ENCODE peak calls at places on chromosomes 6 and 20, in ten cellular contexts. One of them, this sample, is unnamed.

GRCh38 chr20:46749164-46749563 is 39.7 kb downstream of the SLC2A10 start:
- DNase-seq in mammary epithelial cell: no peak
- DNase-seq in small intestine: no peak
- DNase-seq in HepG2: no peak
- DNase-seq in Caco-2: no peak
- DNase-seq in fibroblast of lung: no peak
- DNase-seq in CD8-positive, alpha-beta T cell: no peak
- DNase-seq in aorta: no peak
- DNase-seq in esophagus squamous epithelium: no peak
- DNase-seq in endodermal cell: no peak
- DNase-seq in this sample: no peak

GRCh38 chr6:46932526-46932925 is 10.8 kb upstream of the ADGRF5 start:
- DNase-seq in mammary epithelial cell: peak; percentile 47
- DNase-seq in small intestine: no peak
- DNase-seq in HepG2: no peak
- DNase-seq in Caco-2: no peak
- DNase-seq in fibroblast of lung: no peak
- DNase-seq in CD8-positive, alpha-beta T cell: no peak
- DNase-seq in aorta: no peak
- DNase-seq in esophagus squamous epithelium: no peak
- DNase-seq in endodermal cell: no peak
- DNase-seq in this sample: no peak

GRCh38 chr6:149318581-149319286 is 1.2 kb downstream of the TAB2 start:
- DNase-seq in mammary epithelial cell: peak; percentile 25
- DNase-seq in small intestine: peak; percentile 31
- DNase-seq in HepG2: peak; percentile 21
- DNase-seq in Caco-2: peak; percentile 15
- DNase-seq in fibroblast of lung: no peak
- DNase-seq in CD8-positive, alpha-beta T cell: peak; percentile 34
- DNase-seq in aorta: no peak
- DNase-seq in esophagus squamous epithelium: no peak
- DNase-seq in endodermal cell: no peak
- DNase-seq in this sample: peak; percentile 66

GRCh38 chr6:140153703-140154102 is 779.3 kb upstream of the CITED2 start:
- DNase-seq in mammary epithelial cell: peak; percentile 37
- DNase-seq in small intestine: no peak
- DNase-seq in HepG2: no peak
- DNase-seq in Caco-2: no peak
- DNase-seq in fibroblast of lung: peak; percentile 16
- DNase-seq in CD8-positive, alpha-beta T cell: no peak
- DNase-seq in aorta: no peak
- DNase-seq in esophagus squamous epithelium: no peak
- DNase-seq in endodermal cell: no peak
- DNase-seq in this sample: no peak

GRCh38 chr20:32763202-32763999 is 1.2 kb downstream of the DNMT3B start:
- DNase-seq in mammary epithelial cell: no peak
- DNase-seq in small intestine: peak; percentile 23
- DNase-seq in HepG2: no peak
- DNase-seq in Caco-2: peak; percentile 79
- DNase-seq in fibroblast of lung: no peak
- DNase-seq in CD8-positive, alpha-beta T cell: no peak
- DNase-seq in aorta: peak; percentile 78
- DNase-seq in esophagus squamous epithelium: no peak
- DNase-seq in endodermal cell: peak; percentile 66
- DNase-seq in this sample: no peak

GRCh38 chr6:128569737-128570438 is 49.5 kb upstream of the PTPRK start:
- DNase-seq in mammary epithelial cell: peak; percentile 81
- DNase-seq in small intestine: peak; percentile 5
- DNase-seq in HepG2: no peak
- DNase-seq in Caco-2: peak; percentile 30
- DNase-seq in fibroblast of lung: peak; percentile 77
- DNase-seq in CD8-positive, alpha-beta T cell: no peak
- DNase-seq in aorta: no peak
- DNase-seq in esophagus squamous epithelium: no peak
- DNase-seq in endodermal cell: no peak
- DNase-seq in this sample: peak; percentile 90

GRCh38 chr6:158938811-158939254 is 61.2 kb downstream of the RSPH3 start:
- DNase-seq in mammary epithelial cell: no peak
- DNase-seq in small intestine: peak; percentile 72
- DNase-seq in HepG2: no peak
- DNase-seq in Caco-2: peak; percentile 53
- DNase-seq in fibroblast of lung: no peak
- DNase-seq in CD8-positive, alpha-beta T cell: no peak
- DNase-seq in aorta: no peak
- DNase-seq in esophagus squamous epithelium: no peak
- DNase-seq in endodermal cell: peak; percentile 78
- DNase-seq in this sample: peak; percentile 43

GRCh38 chr6:105384004-105384403 is 18.9 kb downstream of the PREP start:
- DNase-seq in mammary epithelial cell: peak; percentile 76
- DNase-seq in small intestine: peak; percentile 43
- DNase-seq in HepG2: no peak
- DNase-seq in Caco-2: no peak
- DNase-seq in fibroblast of lung: no peak
- DNase-seq in CD8-positive, alpha-beta T cell: no peak
- DNase-seq in aorta: no peak
- DNase-seq in esophagus squamous epithelium: no peak
- DNase-seq in endodermal cell: no peak
- DNase-seq in this sample: no peak

GRCh38 chr6:36662380-36662779 is 16.1 kb upstream of the CDKN1A start:
- DNase-seq in mammary epithelial cell: no peak
- DNase-seq in small intestine: no peak
- DNase-seq in HepG2: no peak
- DNase-seq in Caco-2: no peak
- DNase-seq in fibroblast of lung: no peak
- DNase-seq in CD8-positive, alpha-beta T cell: no peak
- DNase-seq in aorta: no peak
- DNase-seq in esophagus squamous epithelium: no peak
- DNase-seq in endodermal cell: no peak
- DNase-seq in this sample: no peak

GRCh38 chr6:36659271-36659670 is 19.2 kb upstream of the CDKN1A start:
- DNase-seq in mammary epithelial cell: peak; percentile 75
- DNase-seq in small intestine: no peak
- DNase-seq in HepG2: no peak
- DNase-seq in Caco-2: no peak
- DNase-seq in fibroblast of lung: peak; percentile 90
- DNase-seq in CD8-positive, alpha-beta T cell: no peak
- DNase-seq in aorta: no peak
- DNase-seq in esophagus squamous epithelium: no peak
- DNase-seq in endodermal cell: no peak
- DNase-seq in this sample: peak; percentile 70

GRCh38 chr6:36663504-36664446 is 14.7 kb upstream of the CDKN1A start:
- DNase-seq in mammary epithelial cell: no peak
- DNase-seq in small intestine: peak; percentile 51
- DNase-seq in HepG2: no peak
- DNase-seq in Caco-2: no peak
- DNase-seq in fibroblast of lung: no peak
- DNase-seq in CD8-positive, alpha-beta T cell: no peak
- DNase-seq in aorta: no peak
- DNase-seq in esophagus squamous epithelium: no peak
- DNase-seq in endodermal cell: no peak
- DNase-seq in this sample: no peak

GRCh38 chr6:36662827-36663256 is 15.7 kb upstream of the CDKN1A start:
- DNase-seq in mammary epithelial cell: no peak
- DNase-seq in small intestine: peak; percentile 75
- DNase-seq in HepG2: peak; percentile 68
- DNase-seq in Caco-2: no peak
- DNase-seq in fibroblast of lung: no peak
- DNase-seq in CD8-positive, alpha-beta T cell: no peak
- DNase-seq in aorta: no peak
- DNase-seq in esophagus squamous epithelium: no peak
- DNase-seq in endodermal cell: peak; percentile 68
- DNase-seq in this sample: no peak

GRCh38 chr6:36660771-36661471 is 17.6 kb upstream of the CDKN1A start:
- DNase-seq in mammary epithelial cell: no peak
- DNase-seq in small intestine: peak; percentile 62
- DNase-seq in HepG2: no peak
- DNase-seq in Caco-2: no peak
- DNase-seq in fibroblast of lung: peak; percentile 60
- DNase-seq in CD8-positive, alpha-beta T cell: no peak
- DNase-seq in aorta: peak; percentile 90
- DNase-seq in esophagus squamous epithelium: no peak
- DNase-seq in endodermal cell: peak; percentile 90
- DNase-seq in this sample: no peak
- H3K4me3 ChIP-seq in mammary epithelial cell: no peak overlapping the region
- H3K4me3 ChIP-seq in small intestine: no peak overlapping the region
- H3K4me3 ChIP-seq in HepG2: no peak overlapping the region
- H3K4me3 ChIP-seq in Caco-2: no peak overlapping the region
- H3K4me3 ChIP-seq in fibroblast of lung: no peak overlapping the region
- H3K4me3 ChIP-seq in CD8-positive, alpha-beta T cell: no peak overlapping the region
- H3K4me3 ChIP-seq in aorta: no peak overlapping the region
- H3K4me3 ChIP-seq in esophagus squamous epithelium: peak overlapping the region; percentile 21
- H3K4me3 ChIP-seq in endodermal cell: no peak overlapping the region
- H3K4me3 ChIP-seq in this sample: peak overlapping the region; percentile 20

DNA sequence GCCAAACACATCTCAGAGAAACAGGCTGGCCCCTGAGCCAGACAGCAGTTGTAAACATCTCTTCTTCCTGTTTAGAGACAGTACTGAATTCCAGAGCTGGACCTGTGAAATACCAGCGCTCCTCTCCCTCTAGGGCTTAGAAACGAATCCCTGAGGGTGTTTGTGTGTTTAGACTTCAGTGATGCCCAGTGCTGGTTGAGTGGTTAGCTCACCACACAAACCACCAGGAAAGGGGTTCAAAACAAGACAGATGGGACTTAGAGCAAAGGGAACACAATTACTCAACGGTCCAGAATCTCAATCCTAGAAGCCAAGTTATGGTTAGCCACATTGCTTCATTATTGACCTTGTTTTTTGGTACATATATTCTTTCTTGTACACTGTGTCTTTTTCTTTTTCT is 108.7 kb upstream of the TMEM170B start:
- DNase-seq in mammary epithelial cell: no peak
- DNase-seq in small intestine: no peak
- DNase-seq in HepG2: peak; percentile 80
- DNase-seq in Caco-2: no peak
- DNase-seq in fibroblast of lung: peak; percentile 74
- DNase-seq in CD8-positive, alpha-beta T cell: no peak
- DNase-seq in aorta: no peak
- DNase-seq in esophagus squamous epithelium: no peak
- DNase-seq in endodermal cell: peak; percentile 78
- DNase-seq in this sample: peak; percentile 65
- H3K4me1 ChIP-seq in mammary epithelial cell: peaks cover 33% of the 10 kb centered on the region
- H3K4me1 ChIP-seq in small intestine: no peaks in the 10 kb centered on the region
- H3K4me1 ChIP-seq in HepG2: peaks cover 100% of the 10 kb centered on the region
- H3K4me1 ChIP-seq in Caco-2: peaks cover 73% of the 10 kb centered on the region
- H3K4me1 ChIP-seq in fibroblast of lung: peaks cover 19% of the 10 kb centered on the region
- H3K4me1 ChIP-seq in CD8-positive, alpha-beta T cell: peaks cover 4% of the 10 kb centered on the region
- H3K4me1 ChIP-seq in aorta: peaks cover 5% of the 10 kb centered on the region
- H3K4me1 ChIP-seq in esophagus squamous epithelium: peaks cover 51% of the 10 kb centered on the region
- H3K4me1 ChIP-seq in endodermal cell: peaks cover 22% of the 10 kb centered on the region
- H3K4me1 ChIP-seq in this sample: peaks cover 98% of the 10 kb centered on the region

DNA sequence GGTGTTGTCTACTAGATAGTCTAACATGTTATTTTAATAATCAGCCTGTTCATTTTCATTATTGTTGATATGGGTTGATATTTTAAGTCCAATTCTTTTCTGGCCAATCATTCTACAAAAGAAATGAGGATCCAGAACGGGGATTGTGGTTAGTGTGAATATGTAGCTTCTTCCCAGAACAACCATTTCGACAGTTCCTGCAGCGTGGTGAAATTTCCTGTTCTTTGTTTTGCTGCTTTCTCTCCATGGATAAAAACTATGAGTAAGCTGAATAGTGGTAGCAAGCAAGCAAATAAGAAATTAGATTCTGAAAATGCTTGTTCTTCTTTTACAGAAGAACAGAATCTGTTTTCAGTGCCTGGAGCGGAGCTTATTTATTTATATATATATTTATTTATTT is 65.5 kb upstream of the F13A1 start:
- DNase-seq in mammary epithelial cell: peak; percentile 6
- DNase-seq in small intestine: no peak
- DNase-seq in HepG2: no peak
- DNase-seq in Caco-2: no peak
- DNase-seq in fibroblast of lung: no peak
- DNase-seq in CD8-positive, alpha-beta T cell: no peak
- DNase-seq in aorta: no peak
- DNase-seq in esophagus squamous epithelium: no peak
- DNase-seq in endodermal cell: no peak
- DNase-seq in this sample: no peak
- H3K36me3 ChIP-seq in mammary epithelial cell: no peaks in the 10 kb centered on the region
- H3K36me3 ChIP-seq in small intestine: no peaks in the 10 kb centered on the region
- H3K36me3 ChIP-seq in HepG2: no peaks in the 10 kb centered on the region
- H3K36me3 ChIP-seq in Caco-2: no peaks in the 10 kb centered on the region
- H3K36me3 ChIP-seq in fibroblast of lung: no peaks in the 10 kb centered on the region
- H3K36me3 ChIP-seq in CD8-positive, alpha-beta T cell: no peaks in the 10 kb centered on the region
- H3K36me3 ChIP-seq in aorta: no peaks in the 10 kb centered on the region
- H3K36me3 ChIP-seq in esophagus squamous epithelium: no peaks in the 10 kb centered on the region
- H3K36me3 ChIP-seq in endodermal cell: no peaks in the 10 kb centered on the region
- H3K36me3 ChIP-seq in this sample: no peaks in the 10 kb centered on the region

GRCh38 chr20:53923745-53924369 is 146.5 kb downstream of the BCAS1 start:
- DNase-seq in mammary epithelial cell: no peak
- DNase-seq in small intestine: no peak
- DNase-seq in HepG2: no peak
- DNase-seq in Caco-2: no peak
- DNase-seq in fibroblast of lung: no peak
- DNase-seq in CD8-positive, alpha-beta T cell: no peak
- DNase-seq in aorta: no peak
- DNase-seq in esophagus squamous epithelium: no peak
- DNase-seq in endodermal cell: peak; percentile 51
- DNase-seq in this sample: no peak

GRCh38 chr20:53925651-53926401 is 144.6 kb downstream of the BCAS1 start:
- DNase-seq in mammary epithelial cell: no peak
- DNase-seq in small intestine: no peak
- DNase-seq in HepG2: no peak
- DNase-seq in Caco-2: no peak
- DNase-seq in fibroblast of lung: no peak
- DNase-seq in CD8-positive, alpha-beta T cell: no peak
- DNase-seq in aorta: no peak
- DNase-seq in esophagus squamous epithelium: no peak
- DNase-seq in endodermal cell: peak; percentile 5
- DNase-seq in this sample: no peak

GRCh38 chr20:53927990-53928389 is 142.4 kb downstream of the BCAS1 start:
- DNase-seq in mammary epithelial cell: no peak
- DNase-seq in small intestine: no peak
- DNase-seq in HepG2: no peak
- DNase-seq in Caco-2: no peak
- DNase-seq in fibroblast of lung: no peak
- DNase-seq in CD8-positive, alpha-beta T cell: no peak
- DNase-seq in aorta: no peak
- DNase-seq in esophagus squamous epithelium: no peak
- DNase-seq in endodermal cell: peak; percentile 10
- DNase-seq in this sample: no peak

GRCh38 chr20:53929399-53929798 is 141.0 kb downstream of the BCAS1 start:
- DNase-seq in mammary epithelial cell: no peak
- DNase-seq in small intestine: no peak
- DNase-seq in HepG2: no peak
- DNase-seq in Caco-2: no peak
- DNase-seq in fibroblast of lung: no peak
- DNase-seq in CD8-positive, alpha-beta T cell: no peak
- DNase-seq in aorta: no peak
- DNase-seq in esophagus squamous epithelium: no peak
- DNase-seq in endodermal cell: peak; percentile 20
- DNase-seq in this sample: no peak

DNA sequence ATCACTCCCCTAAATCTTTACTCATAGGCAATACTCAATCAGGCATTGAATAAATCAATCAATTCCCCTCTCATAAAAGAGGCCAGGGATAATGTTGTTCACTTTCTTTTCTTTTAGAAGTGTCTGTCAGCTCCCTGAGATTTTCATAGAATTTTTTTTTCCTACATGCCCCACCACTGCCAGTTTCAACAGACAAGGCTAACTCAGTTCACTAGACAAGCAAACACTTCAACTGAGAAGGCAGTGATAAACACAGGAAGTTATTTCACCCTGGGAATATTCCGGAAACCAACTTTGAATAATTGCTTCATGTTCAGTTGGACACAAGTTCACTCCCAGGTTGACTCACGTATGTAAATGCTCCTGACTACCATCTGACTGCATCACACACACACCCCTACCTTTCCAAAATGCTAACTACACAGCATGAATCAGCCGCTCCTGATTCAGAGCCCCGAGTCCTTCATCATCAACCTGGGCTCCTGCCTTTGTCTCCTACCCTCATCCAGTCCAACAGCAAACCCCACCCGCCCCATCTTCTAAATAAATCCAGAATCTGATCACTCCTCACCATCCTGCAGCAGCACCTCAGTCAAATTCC is 143.9 kb downstream of the BCAS1 start:
- DNase-seq in mammary epithelial cell: peak; percentile 99
- DNase-seq in small intestine: peak; percentile 79
- DNase-seq in HepG2: peak; percentile 98
- DNase-seq in Caco-2: no peak
- DNase-seq in fibroblast of lung: peak; percentile 65
- DNase-seq in CD8-positive, alpha-beta T cell: no peak
- DNase-seq in aorta: no peak
- DNase-seq in esophagus squamous epithelium: no peak
- DNase-seq in endodermal cell: peak; percentile 43
- DNase-seq in this sample: peak; percentile 63
- H3K4me3 ChIP-seq in mammary epithelial cell: no peak overlapping the region
- H3K4me3 ChIP-seq in small intestine: no peak overlapping the region
- H3K4me3 ChIP-seq in HepG2: peak overlapping the region; percentile 31
- H3K4me3 ChIP-seq in Caco-2: no peak overlapping the region
- H3K4me3 ChIP-seq in fibroblast of lung: no peak overlapping the region
- H3K4me3 ChIP-seq in CD8-positive, alpha-beta T cell: no peak overlapping the region
- H3K4me3 ChIP-seq in aorta: no peak overlapping the region
- H3K4me3 ChIP-seq in esophagus squamous epithelium: no peak overlapping the region
- H3K4me3 ChIP-seq in endodermal cell: no peak overlapping the region
- H3K4me3 ChIP-seq in this sample: no peak overlapping the region

This sample was measured in adipocyte.